ENCODE peak calls at places on chromosomes 2 and 18, in four cellular contexts. T is breast epithelium, M is spleen, Q is sigmoid colon. C is an unnamed sample.

GRCh38 chr2:174535757-174536703 is 49.2 kb upstream of the GPR155 start:
- DNase-seq in T (no peak), M (no peak), Q (no peak), C (no peak)

GRCh38 chr2:45267062-45267702 is 257.9 kb upstream of the SIX2 start:
- DNase-seq in T (no peak), M (no peak), Q (no peak), C (no peak)

GRCh38 chr2:84849271-84849952 is 31.5 kb downstream of the TRABD2A start:
- DNase-seq in T (no peak), M (no peak), Q (no peak), C (no peak)

GRCh38 chr2:111121873-111122630 is 1.3 kb downstream of the BCL2L11 start:
- DNase-seq in T (peak; percentile 74), M (peak; percentile 97), Q (peak; percentile 92), C (peak; percentile 99)

GRCh38 chr18:59536181-59536580 is 161.0 kb downstream of the CCBE1 start:
- DNase-seq in T (no peak), M (no peak), Q (no peak), C (no peak)

GRCh38 chr2:230906471-230907230 is 18.4 kb downstream of the GPR55 start:
- DNase-seq in T (no peak), M (peak; percentile 58), Q (peak; percentile 52), C (peak; percentile 14)

GRCh38 chr2:197073701-197074433 is 147.4 kb upstream of the PGAP1 start:
- DNase-seq in T (peak; percentile 20), M (no peak), Q (peak; percentile 71), C (no peak)

GRCh38 chr2:25690058-25690457 is 16.7 kb upstream of the DTNB start:
- DNase-seq in T (peak; percentile 27), M (no peak), Q (no peak), C (no peak)

GRCh38 chr2:84288335-84288734 is 170.7 kb downstream of the SUCLG1 start:
- DNase-seq in T (no peak), M (no peak), Q (no peak), C (no peak)

GRCh38 chr2:26298638-26299393 is 47.1 kb upstream of the SELENOI start:
- DNase-seq in T (peak; percentile 61), M (peak; percentile 80), Q (peak; percentile 84), C (no peak)

GRCh38 chr18:8754995-8755955 is 49.9 kb downstream of the MTCL1 start:
- DNase-seq in T (no peak), M (no peak), Q (no peak), C (no peak)

GRCh38 chr2:65231892-65232477 is 4.4 kb downstream of the ACTR2 start:
- DNase-seq in T (no peak), M (no peak), Q (no peak), C (no peak)

GRCh38 chr2:53353372-53354111 is 414.1 kb upstream of the CHAC2 start:
- DNase-seq in T (no peak), M (no peak), Q (no peak), C (no peak)

GRCh38 chr2:205902041-205902898 is 183.7 kb downstream of the INO80D start:
- DNase-seq in T (no peak), M (no peak), Q (no peak), C (no peak)

GRCh38 chr2:20072436-20073158 is 21.2 kb upstream of the LAPTM4A start:
- DNase-seq in T (no peak), M (no peak), Q (no peak), C (no peak)

GRCh38 chr2:236633219-236633570 is 63.6 kb downstream of the ACKR3 start:
- DNase-seq in T (no peak), M (peak; percentile 61), Q (peak; percentile 50), C (peak; percentile 12)

GRCh38 chr2:216016581-216016980 is 3.2 kb upstream of the MREG start:
- DNase-seq in T (no peak), M (no peak), Q (no peak), C (no peak)

GRCh38 chr2:216018709-216019108 is 5.4 kb upstream of the MREG start:
- DNase-seq in T (no peak), M (no peak), Q (no peak), C (no peak)

GRCh38 chr2:216015722-216016464 is 2.5 kb upstream of the MREG start:
- DNase-seq in T (no peak), M (no peak), Q (no peak), C (no peak)

GRCh38 chr2:216014986-216015385 is 1.6 kb upstream of the MREG start:
- DNase-seq in T (no peak), M (no peak), Q (no peak), C (no peak)

GRCh38 chr2:216017365-216017764 is 4.0 kb upstream of the MREG start:
- DNase-seq in T (peak; percentile 56), M (no peak), Q (no peak), C (no peak)
- H3K4me3 ChIP-seq in T (no peak overlapping the region), M (no peak overlapping the region), Q (no peak overlapping the region), C (no peak overlapping the region)

DNA sequence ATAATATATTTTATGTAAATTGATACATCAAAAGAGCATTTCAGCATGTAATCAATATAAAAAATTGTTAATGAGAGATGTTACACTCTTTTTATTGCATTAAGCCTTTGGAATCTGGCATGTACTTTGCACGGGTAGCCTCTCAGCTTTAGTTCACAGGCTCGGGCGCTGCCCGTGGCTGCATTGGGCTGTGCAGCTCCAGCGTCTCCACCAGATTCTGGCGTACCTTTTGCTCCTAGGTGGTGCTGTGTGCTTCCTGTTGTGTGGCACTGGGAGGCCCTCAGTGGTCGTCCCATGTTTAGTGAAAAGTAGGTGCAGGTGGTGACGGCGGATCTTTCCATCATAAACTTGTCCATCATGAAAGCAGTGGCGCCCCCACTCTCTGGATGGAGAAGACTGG is 24.4 kb downstream of the LRRFIP1 start:
- DNase-seq in T (no peak), M (no peak), Q (no peak), C (no peak)
- H3K9me3 ChIP-seq in T (no peaks in the 10 kb centered on the region), M (peaks cover 21% of the 10 kb centered on the region), Q (no peaks in the 10 kb centered on the region), C (no peaks in the 10 kb centered on the region)

GRCh38 chr2:158659483-158659882 is 135.6 kb upstream of the DAPL1 start:
- DNase-seq in T (no peak), M (no peak), Q (no peak), C (no peak)
- TF ChIP-seq POLR2AphosphoS5 in T (no peak), M (no peak), Q (no peak), C (no peak)

GRCh38 chr2:218894168-218895157 is 13.8 kb downstream of the WNT10A start:
- DNase-seq in T (no peak), M (no peak), Q (no peak), C (no peak)

GRCh38 chr2:218893349-218894167 is 12.9 kb downstream of the WNT10A start:
- DNase-seq in T (no peak), M (no peak), Q (no peak), C (no peak)

GRCh38 chr2:218891275-218892135 is 10.9 kb downstream of the WNT10A start:
- DNase-seq in T (no peak), M (no peak), Q (no peak), C (no peak)

GRCh38 chr2:218890369-218890768 is 9.7 kb downstream of the WNT10A start:
- DNase-seq in T (no peak), M (no peak), Q (no peak), C (no peak)

DNA sequence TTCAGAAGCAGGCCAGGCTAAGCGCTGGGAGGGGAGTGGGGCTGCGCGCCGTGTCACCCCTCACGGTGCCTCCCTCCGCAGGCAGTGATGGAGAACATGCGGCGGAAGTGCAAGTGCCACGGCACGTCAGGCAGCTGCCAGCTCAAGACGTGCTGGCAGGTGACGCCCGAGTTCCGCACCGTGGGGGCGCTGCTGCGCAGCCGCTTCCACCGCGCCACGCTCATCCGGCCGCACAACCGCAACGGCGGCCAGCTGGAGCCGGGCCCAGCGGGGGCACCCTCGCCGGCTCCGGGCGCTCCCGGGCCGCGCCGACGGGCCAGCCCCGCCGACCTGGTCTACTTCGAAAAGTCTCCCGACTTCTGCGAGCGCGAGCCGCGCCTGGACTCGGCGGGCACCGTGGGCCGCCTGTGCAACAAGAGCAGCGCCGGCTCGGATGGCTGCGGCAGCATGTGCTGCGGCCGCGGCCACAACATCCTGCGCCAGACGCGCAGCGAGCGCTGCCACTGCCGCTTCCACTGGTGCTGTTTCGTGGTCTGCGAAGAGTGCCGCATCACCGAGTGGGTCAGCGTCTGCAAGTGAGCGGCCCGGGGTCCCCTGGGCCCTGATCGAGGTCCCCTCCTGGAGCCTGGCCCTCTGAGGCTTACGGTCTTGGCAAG is 12.2 kb downstream of the WNT10A start:
- DNase-seq in T (no peak), M (peak; percentile 97), Q (no peak), C (peak; percentile 96)
- H3K4me3 ChIP-seq in T (peak overlapping the region; percentile 45), M (peak overlapping the region; percentile 40), Q (peak overlapping the region; percentile 22), C (peak overlapping the region; percentile 37)

GRCh38 chr18:76356666-76357065 is 138.4 kb downstream of the ZNF516 start:
- DNase-seq in T (no peak), M (no peak), Q (no peak), C (no peak)
- H3K9me3 ChIP-seq in T (no peaks in the 10 kb centered on the region), M (peaks cover 5% of the 10 kb centered on the region), Q (no peaks in the 10 kb centered on the region), C (no peaks in the 10 kb centered on the region)

GRCh38 chr2:54967269-54967668 is 83.0 kb downstream of the RTN4 start:
- DNase-seq in T (no peak), M (no peak), Q (no peak), C (no peak)

GRCh38 chr2:54967759-54968365 is 82.4 kb downstream of the RTN4 start:
- DNase-seq in T (no peak), M (peak; percentile 51), Q (no peak), C (no peak)

GRCh38 chr2:54969940-54970338 is 80.3 kb downstream of the RTN4 start:
- DNase-seq in T (no peak), M (no peak), Q (no peak), C (peak; percentile 59)

GRCh38 chr2:54969295-54969939 is 80.8 kb downstream of the RTN4 start:
- DNase-seq in T (no peak), M (no peak), Q (no peak), C (no peak)

DNA sequence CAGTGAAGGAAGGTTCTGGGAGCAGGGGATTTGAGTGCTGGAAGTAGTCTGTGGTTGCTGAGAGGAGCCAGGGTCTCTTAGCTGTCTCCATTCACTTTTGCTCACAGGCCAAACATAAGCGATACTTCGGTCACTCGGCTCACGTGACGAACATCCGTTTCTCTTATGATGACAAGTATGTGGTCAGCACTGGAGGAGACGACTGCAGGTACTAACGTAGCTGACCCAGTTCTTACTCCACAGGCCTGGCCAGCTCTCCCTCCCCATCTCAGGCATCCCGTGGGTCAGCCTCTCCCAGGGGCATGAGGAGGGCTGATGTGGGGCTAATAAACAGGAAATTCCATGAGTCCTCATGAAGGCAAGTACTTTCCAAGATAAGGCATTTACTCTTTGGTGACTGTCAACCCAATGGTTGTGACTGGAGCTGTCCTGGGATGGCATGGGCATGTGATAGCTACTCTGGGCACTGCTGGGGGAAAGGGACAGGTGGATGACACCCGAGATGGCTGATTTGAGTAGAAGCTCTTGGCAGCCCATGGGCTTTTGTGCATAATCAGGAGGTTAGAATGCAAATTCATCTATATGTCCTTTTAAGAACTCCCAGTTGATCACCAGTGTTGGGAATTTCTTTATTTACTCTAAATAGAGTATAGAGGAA is 81.6 kb downstream of the RTN4 start:
- DNase-seq in T (no peak), M (no peak), Q (no peak), C (no peak)
- TF ChIP-seq POLR2AphosphoS5 in T (no peak), M (peak; percentile 5), Q (no peak), C (no peak)

GRCh38 chr2:1855150-1855549 is 110.8 kb upstream of the PXDN start:
- DNase-seq in T (no peak), M (no peak), Q (no peak), C (no peak)

GRCh38 chr2:1856922-1857321 is 112.6 kb upstream of the PXDN start:
- DNase-seq in T (no peak), M (no peak), Q (no peak), C (no peak)

GRCh38 chr2:1856481-1856880 is 112.2 kb upstream of the PXDN start:
- DNase-seq in T (no peak), M (no peak), Q (no peak), C (no peak)

GRCh38 chr2:1858733-1859132 is 114.4 kb upstream of the PXDN start:
- DNase-seq in T (no peak), M (peak; percentile 53), Q (no peak), C (no peak)

GRCh38 chr2:1854747-1855146 is 110.4 kb upstream of the PXDN start:
- DNase-seq in T (no peak), M (no peak), Q (no peak), C (peak; percentile 4)
- H3K4me3 ChIP-seq in T (no peak overlapping the region), M (no peak overlapping the region), Q (no peak overlapping the region), C (no peak overlapping the region)

C was measured in upper lobe of left lung.